ENCODE peak calls at places on chromosomes 7 and 10, in six cellular contexts. H is Peyer's patch, K is RWPE1, M is coronary artery, N is stomach, Y is testis. J is an unnamed sample.

GRCh38 chr10:32367793-32368453 is 21.0 kb upstream of the EPC1 start:
- DNase-seq in H (peak; percentile 89), K (peak; percentile 41), M (no peak), N (peak; percentile 68), Y (peak; percentile 74), J (peak; percentile 71)

GRCh38 chr7:2099036-2099957 is 133.4 kb downstream of the MAD1L1 start:
- DNase-seq in H (peak; percentile 66), K (no peak), M (no peak), N (no peak), Y (peak; percentile 44), J (no peak)

GRCh38 chr10:126245501-126245900 is 142.8 kb downstream of the ADAM12 start:
- DNase-seq in H (no peak), K (no peak), M (no peak), N (no peak), Y (no peak), J (no peak)

GRCh38 chr7:23907012-23907411 is 197.0 kb downstream of the STK31 start:
- DNase-seq in H (no peak), K (peak; percentile 36), M (no peak), N (no peak), Y (no peak), J (no peak)

GRCh38 chr10:17122052-17122451 is 7.6 kb downstream of the CUBN start:
- DNase-seq in H (no peak), K (no peak), M (no peak), N (no peak), Y (no peak), J (no peak)

GRCh38 chr10:127420138-127420684 is 128.9 kb upstream of the NPS start:
- DNase-seq in H (no peak), K (no peak), M (no peak), N (no peak), Y (no peak), J (no peak)

GRCh38 chr10:89476676-89477075 is 58.7 kb downstream of the SLC16A12 start:
- DNase-seq in H (no peak), K (no peak), M (no peak), N (peak; percentile 46), Y (no peak), J (peak; percentile 56)

GRCh38 chr7:134444198-134444960 is 14.5 kb downstream of the AKR1B1 start:
- DNase-seq in H (no peak), K (no peak), M (no peak), N (no peak), Y (peak; percentile 46), J (no peak)

GRCh38 chr10:46231087-46231486 is 55.7 kb upstream of the ANTXRL start:
- DNase-seq in H (peak; percentile 39), K (no peak), M (peak; percentile 43), N (peak; percentile 20), Y (peak; percentile 11), J (no peak)

GRCh38 chr10:58775960-58776574 is 263.4 kb downstream of the BICC1 start:
- DNase-seq in H (no peak), K (peak; percentile 28), M (no peak), N (no peak), Y (no peak), J (no peak)

GRCh38 chr7:33129806-33130153 is 416 bp downstream of the BBS9 start:
- DNase-seq in H (no peak), K (peak; percentile 20), M (no peak), N (no peak), Y (no peak), J (no peak)

GRCh38 chr10:89079991-89080390 is 89.4 kb downstream of the FAS start:
- DNase-seq in H (no peak), K (no peak), M (no peak), N (no peak), Y (no peak), J (no peak)

GRCh38 chr10:3166496-3167290 is 5.9 kb downstream of the PITRM1 start:
- DNase-seq in H (no peak), K (no peak), M (no peak), N (no peak), Y (no peak), J (no peak)

GRCh38 chr7:47991741-47992311 is 12.4 kb upstream of the HUS1 start:
- DNase-seq in H (peak; percentile 96), K (peak; percentile 62), M (peak; percentile 79), N (peak; percentile 77), Y (peak; percentile 93), J (peak; percentile 94)

GRCh38 chr7:30074422-30075030 is 46.3 kb downstream of the PLEKHA8 start:
- DNase-seq in H (no peak), K (peak; percentile 48), M (no peak), N (no peak), Y (no peak), J (no peak)

GRCh38 chr10:93199221-93199681 is 125.6 kb downstream of the CYP26A1 start:
- DNase-seq in H (peak; percentile 74), K (no peak), M (no peak), N (peak; percentile 62), Y (peak; percentile 49), J (peak; percentile 89)

GRCh38 chr10:75894761-75895160 is 463.3 kb downstream of the LRMDA start:
- DNase-seq in H (no peak), K (no peak), M (no peak), N (no peak), Y (no peak), J (no peak)

GRCh38 chr7:23105086-23105643 is 420 bp upstream of the KLHL7 start:
- DNase-seq in H (no peak), K (no peak), M (no peak), N (no peak), Y (no peak), J (no peak)

DNA sequence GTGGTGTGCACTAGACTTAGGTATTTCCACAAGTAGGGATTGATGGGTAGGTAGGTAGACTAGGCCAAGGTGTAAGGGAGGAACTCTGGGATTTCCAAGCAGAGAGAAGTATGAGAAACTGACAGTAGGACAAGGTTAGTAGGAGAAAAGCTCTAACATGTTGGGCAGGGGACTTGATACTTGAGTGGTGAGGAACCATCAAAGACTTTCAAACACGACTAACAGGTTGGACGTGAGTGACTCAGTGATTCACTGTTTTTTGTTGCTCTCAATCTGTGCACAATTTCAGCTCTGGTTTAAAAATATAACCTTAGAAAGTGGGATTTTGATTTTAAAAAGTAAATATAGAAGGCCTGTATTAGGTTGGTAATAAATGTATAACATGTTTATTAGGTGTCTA is 44.4 kb downstream of the KLHDC10 start:
- DNase-seq in H (no peak), K (peak; percentile 7), M (no peak), N (no peak), Y (no peak), J (no peak)
- H3K27ac ChIP-seq in H (no peak overlapping the region), K (no peak overlapping the region), M (no peak overlapping the region), N (no peak overlapping the region), Y (no peak overlapping the region), J (no peak overlapping the region)

GRCh38 chr7:95425694-95426093 is 9.1 kb downstream of the PON2 start:
- DNase-seq in H (no peak), K (no peak), M (no peak), N (no peak), Y (no peak), J (no peak)

GRCh38 chr7:95427123-95427522 is 7.7 kb downstream of the PON2 start:
- DNase-seq in H (no peak), K (no peak), M (no peak), N (no peak), Y (no peak), J (no peak)

GRCh38 chr7:95430864-95431263 is 4.0 kb downstream of the PON2 start:
- DNase-seq in H (peak; percentile 73), K (peak; percentile 64), M (no peak), N (no peak), Y (no peak), J (no peak)

GRCh38 chr7:95432606-95433005 is 2.2 kb downstream of the PON2 start:
- DNase-seq in H (no peak), K (no peak), M (no peak), N (no peak), Y (no peak), J (no peak)

DNA sequence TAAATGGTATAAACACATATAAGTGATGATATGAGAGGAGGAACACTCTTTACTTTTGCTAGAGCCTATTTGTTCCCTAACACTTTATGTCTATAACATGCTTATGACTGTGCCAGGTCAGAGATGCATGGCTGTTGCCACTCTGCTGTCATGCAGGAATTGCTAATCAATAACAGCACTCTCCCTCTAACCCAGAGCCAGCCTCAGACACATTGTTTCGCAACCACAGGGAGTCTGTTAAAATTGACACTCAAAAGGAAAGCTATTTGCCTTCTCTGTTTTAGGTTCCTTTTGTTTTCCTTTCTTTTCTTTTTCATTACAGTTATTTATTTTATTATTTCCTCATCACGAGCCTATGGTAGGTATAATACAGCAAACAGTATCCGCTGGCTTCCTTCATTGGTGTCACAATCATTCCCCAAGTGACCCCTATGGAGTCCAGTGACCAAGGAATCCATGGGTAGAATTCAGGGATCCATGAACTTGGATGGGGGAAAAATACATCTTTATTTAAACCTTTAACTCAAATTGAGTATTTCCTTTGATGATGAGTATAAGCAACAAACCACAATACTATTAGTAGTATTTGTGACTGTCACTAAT is 6.8 kb downstream of the PON2 start:
- DNase-seq in H (no peak), K (no peak), M (no peak), N (no peak), Y (no peak), J (no peak)
- H3K27ac ChIP-seq in H (no peak overlapping the region), K (no peak overlapping the region), M (no peak overlapping the region), N (no peak overlapping the region), Y (no peak overlapping the region), J (no peak overlapping the region)

GRCh38 chr10:72424561-72424960 is 69.8 kb upstream of the DNAJB12 start:
- DNase-seq in H (no peak), K (no peak), M (no peak), N (no peak), Y (no peak), J (no peak)
- H3K27ac ChIP-seq in H (no peak overlapping the region), K (no peak overlapping the region), M (no peak overlapping the region), N (no peak overlapping the region), Y (peak overlapping the region; percentile 68), J (peak overlapping the region; percentile 13)

DNA sequence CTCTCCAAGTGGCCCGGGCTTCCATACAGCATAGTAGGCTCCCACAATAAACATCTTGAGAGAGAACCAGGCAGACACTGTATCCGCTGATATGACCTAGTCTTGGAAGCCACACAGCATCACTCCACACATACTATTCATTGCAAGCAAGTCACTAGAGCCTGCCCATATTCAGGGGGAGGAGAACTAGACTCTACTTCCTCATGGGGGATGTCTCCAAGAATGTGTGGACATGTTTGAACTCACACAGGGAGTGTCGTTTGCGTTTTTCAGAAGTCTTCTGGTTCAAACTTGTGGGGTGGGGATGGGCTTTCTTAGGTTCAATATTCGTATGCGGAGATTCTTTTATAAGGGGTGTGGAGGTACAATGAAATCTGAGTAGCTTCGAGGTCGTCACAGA is 232.6 kb upstream of the HABP2 start:
- DNase-seq in H (no peak), K (no peak), M (no peak), N (no peak), Y (no peak), J (no peak)
- H3K27ac ChIP-seq in H (no peak overlapping the region), K (no peak overlapping the region), M (no peak overlapping the region), N (no peak overlapping the region), Y (no peak overlapping the region), J (no peak overlapping the region)

DNA sequence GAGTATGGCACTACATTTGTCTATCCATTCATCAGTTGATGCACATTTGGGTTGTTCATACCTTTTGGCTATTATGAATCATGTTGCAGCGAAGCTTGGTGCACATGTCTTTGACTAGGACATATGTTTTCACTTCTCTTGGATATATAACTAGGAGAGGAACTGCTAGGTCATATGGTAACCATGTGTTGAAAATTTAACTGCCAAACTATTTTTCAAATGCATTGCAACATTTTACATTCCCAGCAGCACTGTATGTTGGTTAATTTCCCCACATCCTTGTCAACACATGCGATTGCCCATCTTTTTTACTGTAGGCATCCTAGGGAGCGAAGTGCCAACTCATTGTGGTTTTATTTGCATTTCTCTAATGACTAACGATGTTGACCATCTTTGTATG is 183.4 kb downstream of the PRKCQ start:
- DNase-seq in H (no peak), K (no peak), M (no peak), N (no peak), Y (no peak), J (no peak)
- H3K27ac ChIP-seq in H (no peak overlapping the region), K (peak overlapping the region; percentile 66), M (no peak overlapping the region), N (no peak overlapping the region), Y (no peak overlapping the region), J (no peak overlapping the region)